ENCODE peak calls at places on chromosomes 1 and 21, in five cellular contexts. One of them, this sample, is unnamed.

GRCh38 chr1:167797005-167797404 is 75.2 kb downstream of the MPZL1 start:
- DNase-seq in activated T-cell treated with anti-CD3 and anti-CD28 coated beads, Interleukin-2, amount 50 U/mL, for 4 hours: no peak
- DNase-seq in hypothalamus: peak
- DNase-seq in NCI-H2029 treated with DMSO at 0.1 percent for 48 hours: no peak
- DNase-seq in activated naive CD4-positive, alpha-beta T cell treated with anti-CD3 and anti-CD28 coated beads for 36 hours: peak
- DNase-seq in this sample: peak

GRCh38 chr1:201140235-201140940 is 13.4 kb upstream of the ASCL5 start:
- DNase-seq in activated naive CD4-positive, alpha-beta T cell treated with anti-CD3 and anti-CD28 coated beads for 36 hours: no peak
- DNase-seq in hypothalamus: no peak
- DNase-seq in activated T-cell treated with anti-CD3 and anti-CD28 coated beads, Interleukin-2, amount 50 U/mL, for 4 hours: no peak
- DNase-seq in NCI-H2029 treated with DMSO at 0.1 percent for 48 hours: no peak
- DNase-seq in this sample: no peak

GRCh38 chr21:42113926-42114409 is 42.9 kb downstream of the UMODL1 start:
- DNase-seq in activated T-cell treated with anti-CD3 and anti-CD28 coated beads, Interleukin-2, amount 50 U/mL, for 4 hours: no peak
- DNase-seq in hypothalamus: no peak
- DNase-seq in activated naive CD4-positive, alpha-beta T cell treated with anti-CD3 and anti-CD28 coated beads for 36 hours: no peak
- DNase-seq in NCI-H2029 treated with DMSO at 0.1 percent for 48 hours: no peak
- DNase-seq in this sample: peak

GRCh38 chr1:106173101-106173500 is 883.4 kb upstream of the PRMT6 start:
- DNase-seq in activated naive CD4-positive, alpha-beta T cell treated with anti-CD3 and anti-CD28 coated beads for 36 hours: no peak
- DNase-seq in activated T-cell treated with anti-CD3 and anti-CD28 coated beads, Interleukin-2, amount 50 U/mL, for 4 hours: no peak
- DNase-seq in hypothalamus: no peak
- DNase-seq in NCI-H2029 treated with DMSO at 0.1 percent for 48 hours: no peak
- DNase-seq in this sample: no peak

GRCh38 chr1:21885236-21886037 is 51.7 kb downstream of the HSPG2 start:
- DNase-seq in hypothalamus: no peak
- DNase-seq in NCI-H2029 treated with DMSO at 0.1 percent for 48 hours: no peak
- DNase-seq in activated T-cell treated with anti-CD3 and anti-CD28 coated beads, Interleukin-2, amount 50 U/mL, for 4 hours: no peak
- DNase-seq in activated naive CD4-positive, alpha-beta T cell treated with anti-CD3 and anti-CD28 coated beads for 36 hours: no peak
- DNase-seq in this sample: no peak

GRCh38 chr1:93384656-93385055 is 38.9 kb downstream of the DR1 start:
- DNase-seq in activated naive CD4-positive, alpha-beta T cell treated with anti-CD3 and anti-CD28 coated beads for 36 hours: no peak
- DNase-seq in NCI-H2029 treated with DMSO at 0.1 percent for 48 hours: no peak
- DNase-seq in activated T-cell treated with anti-CD3 and anti-CD28 coated beads, Interleukin-2, amount 50 U/mL, for 4 hours: no peak
- DNase-seq in hypothalamus: no peak
- DNase-seq in this sample: no peak

GRCh38 chr1:66729130-66729922 is 22.9 kb upstream of the DYNLT5 start:
- DNase-seq in hypothalamus: no peak
- DNase-seq in activated T-cell treated with anti-CD3 and anti-CD28 coated beads, Interleukin-2, amount 50 U/mL, for 4 hours: no peak
- DNase-seq in NCI-H2029 treated with DMSO at 0.1 percent for 48 hours: no peak
- DNase-seq in activated naive CD4-positive, alpha-beta T cell treated with anti-CD3 and anti-CD28 coated beads for 36 hours: peak
- DNase-seq in this sample: no peak

GRCh38 chr1:155188268-155188667 is 14.6 kb downstream of the TRIM46 start:
- DNase-seq in hypothalamus: no peak
- DNase-seq in activated T-cell treated with anti-CD3 and anti-CD28 coated beads, Interleukin-2, amount 50 U/mL, for 4 hours: no peak
- DNase-seq in activated naive CD4-positive, alpha-beta T cell treated with anti-CD3 and anti-CD28 coated beads for 36 hours: no peak
- DNase-seq in NCI-H2029 treated with DMSO at 0.1 percent for 48 hours: no peak
- DNase-seq in this sample: no peak

GRCh38 chr21:40846566-40847411 is at the start of gene DSCAM:
- DNase-seq in activated T-cell treated with anti-CD3 and anti-CD28 coated beads, Interleukin-2, amount 50 U/mL, for 4 hours: no peak
- DNase-seq in hypothalamus: no peak
- DNase-seq in NCI-H2029 treated with DMSO at 0.1 percent for 48 hours: no peak
- DNase-seq in activated naive CD4-positive, alpha-beta T cell treated with anti-CD3 and anti-CD28 coated beads for 36 hours: no peak
- DNase-seq in this sample: no peak

GRCh38 chr1:17155257-17155895 is 36.1 kb upstream of the PADI2 start:
- DNase-seq in activated T-cell treated with anti-CD3 and anti-CD28 coated beads, Interleukin-2, amount 50 U/mL, for 4 hours: no peak
- DNase-seq in NCI-H2029 treated with DMSO at 0.1 percent for 48 hours: no peak
- DNase-seq in hypothalamus: no peak
- DNase-seq in activated naive CD4-positive, alpha-beta T cell treated with anti-CD3 and anti-CD28 coated beads for 36 hours: no peak
- DNase-seq in this sample: peak

GRCh38 chr21:42475526-42476492 is 20.2 kb downstream of the RSPH1 start:
- DNase-seq in hypothalamus: no peak
- DNase-seq in activated T-cell treated with anti-CD3 and anti-CD28 coated beads, Interleukin-2, amount 50 U/mL, for 4 hours: no peak
- DNase-seq in NCI-H2029 treated with DMSO at 0.1 percent for 48 hours: no peak
- DNase-seq in activated naive CD4-positive, alpha-beta T cell treated with anti-CD3 and anti-CD28 coated beads for 36 hours: no peak
- DNase-seq in this sample: no peak

GRCh38 chr1:107802654-107803053 is 162.3 kb downstream of the VAV3 start:
- DNase-seq in NCI-H2029 treated with DMSO at 0.1 percent for 48 hours: no peak
- DNase-seq in activated naive CD4-positive, alpha-beta T cell treated with anti-CD3 and anti-CD28 coated beads for 36 hours: no peak
- DNase-seq in hypothalamus: no peak
- DNase-seq in activated T-cell treated with anti-CD3 and anti-CD28 coated beads, Interleukin-2, amount 50 U/mL, for 4 hours: no peak
- DNase-seq in this sample: no peak

GRCh38 chr21:43272591-43272990 is 103.8 kb downstream of the CRYAA start:
- DNase-seq in NCI-H2029 treated with DMSO at 0.1 percent for 48 hours: no peak
- DNase-seq in activated T-cell treated with anti-CD3 and anti-CD28 coated beads, Interleukin-2, amount 50 U/mL, for 4 hours: no peak
- DNase-seq in activated naive CD4-positive, alpha-beta T cell treated with anti-CD3 and anti-CD28 coated beads for 36 hours: no peak
- DNase-seq in hypothalamus: no peak
- DNase-seq in this sample: no peak

GRCh38 chr1:1922782-1923680 is 4.0 kb upstream of the TMEM52 start:
- DNase-seq in hypothalamus: no peak
- DNase-seq in activated naive CD4-positive, alpha-beta T cell treated with anti-CD3 and anti-CD28 coated beads for 36 hours: no peak
- DNase-seq in activated T-cell treated with anti-CD3 and anti-CD28 coated beads, Interleukin-2, amount 50 U/mL, for 4 hours: no peak
- DNase-seq in NCI-H2029 treated with DMSO at 0.1 percent for 48 hours: no peak
- DNase-seq in this sample: peak

GRCh38 chr1:18200136-18200717 is 92.6 kb downstream of the IGSF21 start:
- DNase-seq in hypothalamus: no peak
- DNase-seq in NCI-H2029 treated with DMSO at 0.1 percent for 48 hours: no peak
- DNase-seq in activated naive CD4-positive, alpha-beta T cell treated with anti-CD3 and anti-CD28 coated beads for 36 hours: no peak
- DNase-seq in activated T-cell treated with anti-CD3 and anti-CD28 coated beads, Interleukin-2, amount 50 U/mL, for 4 hours: no peak
- DNase-seq in this sample: no peak

GRCh38 chr21:38875694-38876492 is 70.2 kb downstream of the ETS2 start:
- DNase-seq in activated T-cell treated with anti-CD3 and anti-CD28 coated beads, Interleukin-2, amount 50 U/mL, for 4 hours: no peak
- DNase-seq in activated naive CD4-positive, alpha-beta T cell treated with anti-CD3 and anti-CD28 coated beads for 36 hours: no peak
- DNase-seq in NCI-H2029 treated with DMSO at 0.1 percent for 48 hours: no peak
- DNase-seq in hypothalamus: no peak
- DNase-seq in this sample: no peak

GRCh38 chr21:16978309-16978895 is 534.4 kb upstream of the CXADR start:
- DNase-seq in activated naive CD4-positive, alpha-beta T cell treated with anti-CD3 and anti-CD28 coated beads for 36 hours: no peak
- DNase-seq in hypothalamus: no peak
- DNase-seq in activated T-cell treated with anti-CD3 and anti-CD28 coated beads, Interleukin-2, amount 50 U/mL, for 4 hours: no peak
- DNase-seq in NCI-H2029 treated with DMSO at 0.1 percent for 48 hours: no peak
- DNase-seq in this sample: no peak

GRCh38 chr1:38114231-38114630 is 67.6 kb upstream of the POU3F1 start:
- DNase-seq in hypothalamus: peak
- DNase-seq in activated naive CD4-positive, alpha-beta T cell treated with anti-CD3 and anti-CD28 coated beads for 36 hours: no peak
- DNase-seq in activated T-cell treated with anti-CD3 and anti-CD28 coated beads, Interleukin-2, amount 50 U/mL, for 4 hours: no peak
- DNase-seq in NCI-H2029 treated with DMSO at 0.1 percent for 48 hours: no peak
- DNase-seq in this sample: peak

GRCh38 chr1:156801409-156802121 is 15.1 kb downstream of the SH2D2A start:
- DNase-seq in NCI-H2029 treated with DMSO at 0.1 percent for 48 hours: peak
- DNase-seq in activated naive CD4-positive, alpha-beta T cell treated with anti-CD3 and anti-CD28 coated beads for 36 hours: no peak
- DNase-seq in hypothalamus: no peak
- DNase-seq in activated T-cell treated with anti-CD3 and anti-CD28 coated beads, Interleukin-2, amount 50 U/mL, for 4 hours: no peak
- DNase-seq in this sample: no peak

GRCh38 chr1:47580451-47580980 is 142.7 kb downstream of the FOXD2 start:
- DNase-seq in hypothalamus: no peak
- DNase-seq in NCI-H2029 treated with DMSO at 0.1 percent for 48 hours: no peak
- DNase-seq in activated naive CD4-positive, alpha-beta T cell treated with anti-CD3 and anti-CD28 coated beads for 36 hours: no peak
- DNase-seq in activated T-cell treated with anti-CD3 and anti-CD28 coated beads, Interleukin-2, amount 50 U/mL, for 4 hours: no peak
- DNase-seq in this sample: no peak

GRCh38 chr1:162497104-162497722 is 405 bp upstream of the UHMK1 start:
- DNase-seq in hypothalamus: no peak
- DNase-seq in activated naive CD4-positive, alpha-beta T cell treated with anti-CD3 and anti-CD28 coated beads for 36 hours: no peak
- DNase-seq in activated T-cell treated with anti-CD3 and anti-CD28 coated beads, Interleukin-2, amount 50 U/mL, for 4 hours: no peak
- DNase-seq in NCI-H2029 treated with DMSO at 0.1 percent for 48 hours: no peak
- DNase-seq in this sample: no peak

GRCh38 chr21:27213328-27213727 is 246.4 kb upstream of the ADAMTS5 start:
- DNase-seq in NCI-H2029 treated with DMSO at 0.1 percent for 48 hours: no peak
- DNase-seq in activated naive CD4-positive, alpha-beta T cell treated with anti-CD3 and anti-CD28 coated beads for 36 hours: no peak
- DNase-seq in hypothalamus: no peak
- DNase-seq in activated T-cell treated with anti-CD3 and anti-CD28 coated beads, Interleukin-2, amount 50 U/mL, for 4 hours: no peak
- DNase-seq in this sample: no peak

GRCh38 chr1:44276006-44276405 is 62.7 kb downstream of the DMAP1 start:
- DNase-seq in activated naive CD4-positive, alpha-beta T cell treated with anti-CD3 and anti-CD28 coated beads for 36 hours: no peak
- DNase-seq in hypothalamus: no peak
- DNase-seq in activated T-cell treated with anti-CD3 and anti-CD28 coated beads, Interleukin-2, amount 50 U/mL, for 4 hours: no peak
- DNase-seq in NCI-H2029 treated with DMSO at 0.1 percent for 48 hours: peak
- DNase-seq in this sample: no peak

GRCh38 chr1:156086256-156086662 is 4.0 kb upstream of the MEX3A start:
- DNase-seq in activated T-cell treated with anti-CD3 and anti-CD28 coated beads, Interleukin-2, amount 50 U/mL, for 4 hours: no peak
- DNase-seq in NCI-H2029 treated with DMSO at 0.1 percent for 48 hours: peak
- DNase-seq in activated naive CD4-positive, alpha-beta T cell treated with anti-CD3 and anti-CD28 coated beads for 36 hours: no peak
- DNase-seq in hypothalamus: no peak
- DNase-seq in this sample: no peak

GRCh38 chr21:46056450-46056903 is 41.4 kb upstream of the COL6A2 start:
- DNase-seq in NCI-H2029 treated with DMSO at 0.1 percent for 48 hours: no peak
- DNase-seq in hypothalamus: peak
- DNase-seq in activated naive CD4-positive, alpha-beta T cell treated with anti-CD3 and anti-CD28 coated beads for 36 hours: no peak
- DNase-seq in activated T-cell treated with anti-CD3 and anti-CD28 coated beads, Interleukin-2, amount 50 U/mL, for 4 hours: peak
- DNase-seq in this sample: peak

GRCh38 chr1:40980453-40981121 is 1.1 kb downstream of the CTPS1 start:
- DNase-seq in hypothalamus: no peak
- DNase-seq in activated T-cell treated with anti-CD3 and anti-CD28 coated beads, Interleukin-2, amount 50 U/mL, for 4 hours: peak
- DNase-seq in activated naive CD4-positive, alpha-beta T cell treated with anti-CD3 and anti-CD28 coated beads for 36 hours: peak
- DNase-seq in NCI-H2029 treated with DMSO at 0.1 percent for 48 hours: peak
- DNase-seq in this sample: peak

GRCh38 chr1:17873007-17873675 is 118.0 kb downstream of the ACTL8 start:
- DNase-seq in activated T-cell treated with anti-CD3 and anti-CD28 coated beads, Interleukin-2, amount 50 U/mL, for 4 hours: no peak
- DNase-seq in hypothalamus: no peak
- DNase-seq in NCI-H2029 treated with DMSO at 0.1 percent for 48 hours: no peak
- DNase-seq in activated naive CD4-positive, alpha-beta T cell treated with anti-CD3 and anti-CD28 coated beads for 36 hours: no peak
- DNase-seq in this sample: no peak

GRCh38 chr1:232767381-232768074 is 37.7 kb upstream of the MAP10 start:
- DNase-seq in activated naive CD4-positive, alpha-beta T cell treated with anti-CD3 and anti-CD28 coated beads for 36 hours: no peak
- DNase-seq in NCI-H2029 treated with DMSO at 0.1 percent for 48 hours: no peak
- DNase-seq in activated T-cell treated with anti-CD3 and anti-CD28 coated beads, Interleukin-2, amount 50 U/mL, for 4 hours: no peak
- DNase-seq in hypothalamus: no peak
- DNase-seq in this sample: peak

This sample was measured in lower leg skin.